ENCODE peak calls at places on chromosome 10, in eight cellular contexts. N, F, Q, Y, E, J, A and T are unnamed samples.

GRCh38 chr10:62248465-62248864 is 20.2 kb downstream of the RTKN2 start:
- DNase-seq in A (no peak), J (no peak), Q (no peak), F (peak; percentile 36), Y (peak; percentile 63), E (no peak), N (no peak), T (no peak)

GRCh38 chr10:70928140-70928539 is 39.8 kb upstream of the PCBD1 start:
- DNase-seq in A (peak; percentile 75), Q (peak; percentile 9), E (no peak), Y (peak; percentile 17), J (no peak), N (no peak), F (no peak), T (no peak)

GRCh38 chr10:36538945-36539586 is 586.3 kb upstream of the ANKRD30A start:
- DNase-seq in Q (peak; percentile 59), A (peak; percentile 48), J (peak; percentile 64), E (peak; percentile 6), N (no peak), F (peak; percentile 100), Y (peak; percentile 45), T (peak; percentile 73)

GRCh38 chr10:99872367-99873162 is 90.1 kb downstream of the ABCC2 start:
- DNase-seq in A (no peak), J (peak; percentile 66), Y (peak; percentile 42), Q (peak; percentile 53), E (no peak), N (no peak), F (peak; percentile 40), T (peak; percentile 18)

GRCh38 chr10:47261556-47261955 is 38.4 kb upstream of the GDF10 start:
- DNase-seq in A (no peak), E (no peak), N (no peak), Y (no peak), J (no peak), Q (no peak), F (no peak), T (no peak)

GRCh38 chr10:85527610-85528317 is 838.8 kb downstream of the GRID1 start:
- DNase-seq in N (no peak), Q (peak; percentile 7), E (peak; percentile 26), J (no peak), Y (no peak), A (no peak), F (no peak), T (peak; percentile 80)

GRCh38 chr10:46264737-46265368 is 21.9 kb upstream of the ANTXRL start:
- DNase-seq in F (no peak), Q (no peak), N (peak; percentile 15), E (no peak), J (no peak), A (no peak), Y (no peak), T (no peak)

GRCh38 chr10:92747600-92747999 is 57.8 kb downstream of the HHEX start:
- DNase-seq in F (no peak), Y (no peak), J (no peak), N (no peak), Q (no peak), A (no peak), E (no peak), T (no peak)

GRCh38 chr10:103874730-103875129 is 19.4 kb upstream of the SH3PXD2A start:
- DNase-seq in A (no peak), N (no peak), Q (no peak), F (no peak), E (no peak), J (no peak), Y (no peak), T (no peak)

GRCh38 chr10:86871563-86872183 is 85.7 kb downstream of the MMRN2 start:
- DNase-seq in N (peak; percentile 58), A (no peak), E (peak; percentile 95), Y (no peak), J (peak; percentile 20), F (no peak), Q (peak; percentile 56), T (no peak)

GRCh38 chr10:62651341-62651740 is 153.2 kb upstream of the ADO start:
- DNase-seq in N (no peak), Q (peak; percentile 69), Y (peak; percentile 72), J (no peak), E (no peak), F (no peak), A (no peak), T (peak; percentile 31)

GRCh38 chr10:75969031-75969430 is 537.6 kb downstream of the LRMDA start:
- DNase-seq in E (no peak), N (no peak), A (no peak), Y (no peak), J (no peak), Q (no peak), F (no peak), T (no peak)

GRCh38 chr10:65778753-65779152 is 1147.1 kb upstream of the LRRTM3 start:
- DNase-seq in A (no peak), E (no peak), Q (no peak), Y (no peak), J (no peak), F (no peak), N (no peak), T (no peak)

DNA sequence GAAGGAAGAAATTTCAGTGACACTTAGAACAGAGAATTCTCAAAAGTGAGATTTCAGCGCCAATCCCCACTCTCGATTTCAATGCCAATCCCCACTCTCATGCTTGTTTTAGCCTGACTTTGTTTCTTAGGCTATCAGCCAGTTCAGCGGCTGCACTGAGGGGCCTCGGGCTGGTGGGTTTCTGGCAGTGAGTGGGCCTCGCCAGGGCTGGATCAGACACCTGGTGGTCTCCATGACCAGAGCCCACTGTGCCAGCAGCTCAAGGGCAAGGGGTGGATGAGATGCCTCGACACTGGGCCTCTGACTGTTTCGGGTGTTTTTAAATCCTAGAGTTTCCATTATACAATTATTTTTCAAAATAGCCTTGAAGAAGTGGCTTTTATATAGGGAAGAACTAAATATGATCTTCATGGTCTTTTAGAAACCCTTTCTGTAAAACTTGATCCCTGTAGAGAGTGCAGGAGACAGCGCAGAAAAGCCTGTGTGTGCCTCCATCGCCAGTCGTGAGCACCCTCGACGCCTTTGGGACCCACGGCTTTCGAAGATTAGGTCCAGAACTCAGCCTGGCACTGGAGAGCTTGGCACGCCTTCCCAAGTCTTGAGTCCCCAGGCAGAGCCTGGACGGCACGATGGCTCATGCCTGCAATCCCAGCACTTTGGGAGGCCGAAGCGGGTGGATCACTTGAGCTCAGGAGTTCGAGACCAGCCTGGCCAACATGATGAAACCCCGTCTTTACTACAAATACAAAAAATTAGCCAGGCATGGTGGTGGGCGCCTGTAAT is 76.2 kb downstream of the INPP5A start:
- DNase-seq in J (no peak), A (peak; percentile 72), E (no peak), Q (no peak), F (no peak), Y (no peak), N (no peak), T (no peak)
- H3K79me2 ChIP-seq in J (peaks cover 5% of the 10 kb centered on the region), A (peaks cover 5% of the 10 kb centered on the region), E (no peaks in the 10 kb centered on the region), Q (no peaks in the 10 kb centered on the region), F (no peaks in the 10 kb centered on the region), Y (no peaks in the 10 kb centered on the region), N (no peaks in the 10 kb centered on the region), T (no peaks in the 10 kb centered on the region)

GRCh38 chr10:12430406-12430982 is 81.1 kb downstream of the CAMK1D start:
- DNase-seq in N (no peak), F (no peak), Q (no peak), J (no peak), A (no peak), Y (no peak), E (no peak), T (no peak)

GRCh38 chr10:12432402-12433189 is 83.2 kb downstream of the CAMK1D start:
- DNase-seq in E (no peak), A (no peak), Y (no peak), N (no peak), J (no peak), Q (no peak), F (no peak), T (no peak)

GRCh38 chr10:12428447-12429135 is 79.2 kb downstream of the CAMK1D start:
- DNase-seq in Q (no peak), Y (no peak), A (no peak), F (no peak), N (no peak), J (no peak), E (no peak), T (no peak)

GRCh38 chr10:12434277-12434676 is 84.9 kb downstream of the CAMK1D start:
- DNase-seq in A (no peak), J (no peak), N (no peak), Y (no peak), E (no peak), Q (no peak), F (no peak), T (no peak)

GRCh38 chr10:12431453-12432101 is 82.2 kb downstream of the CAMK1D start:
- DNase-seq in Y (no peak), Q (no peak), N (no peak), F (no peak), A (no peak), E (no peak), J (no peak), T (no peak)
- H3K79me2 ChIP-seq in Y (no peaks in the 10 kb centered on the region), Q (no peaks in the 10 kb centered on the region), N (no peaks in the 10 kb centered on the region), F (no peaks in the 10 kb centered on the region), A (no peaks in the 10 kb centered on the region), E (no peaks in the 10 kb centered on the region), J (no peaks in the 10 kb centered on the region), T (no peaks in the 10 kb centered on the region)

GRCh38 chr10:110363572-110364411 is 59.1 kb upstream of the SMNDC1 start:
- DNase-seq in A (no peak), N (no peak), E (no peak), J (no peak), Y (peak; percentile 45), Q (no peak), F (no peak), T (peak; percentile 56)

GRCh38 chr10:110365356-110366143 is 60.8 kb upstream of the SMNDC1 start:
- DNase-seq in Q (no peak), N (no peak), A (no peak), F (no peak), J (no peak), E (no peak), Y (no peak), T (no peak)

GRCh38 chr10:110366641-110367040 is 61.9 kb upstream of the SMNDC1 start:
- DNase-seq in N (no peak), E (no peak), F (no peak), Y (no peak), A (no peak), J (no peak), Q (no peak), T (no peak)

GRCh38 chr10:110361800-110362456 is 57.2 kb upstream of the SMNDC1 start:
- DNase-seq in Q (no peak), E (peak; percentile 92), Y (no peak), A (no peak), N (no peak), F (no peak), J (no peak), T (no peak)

GRCh38 chr10:110364531-110364937 is 59.8 kb upstream of the SMNDC1 start:
- DNase-seq in J (no peak), N (no peak), E (no peak), Y (no peak), F (no peak), Q (no peak), A (no peak), T (peak; percentile 78)
- H3K79me2 ChIP-seq in J (no peaks in the 10 kb centered on the region), N (no peaks in the 10 kb centered on the region), E (no peaks in the 10 kb centered on the region), Y (no peaks in the 10 kb centered on the region), F (no peaks in the 10 kb centered on the region), Q (no peaks in the 10 kb centered on the region), A (no peaks in the 10 kb centered on the region), T (no peaks in the 10 kb centered on the region)

DNA sequence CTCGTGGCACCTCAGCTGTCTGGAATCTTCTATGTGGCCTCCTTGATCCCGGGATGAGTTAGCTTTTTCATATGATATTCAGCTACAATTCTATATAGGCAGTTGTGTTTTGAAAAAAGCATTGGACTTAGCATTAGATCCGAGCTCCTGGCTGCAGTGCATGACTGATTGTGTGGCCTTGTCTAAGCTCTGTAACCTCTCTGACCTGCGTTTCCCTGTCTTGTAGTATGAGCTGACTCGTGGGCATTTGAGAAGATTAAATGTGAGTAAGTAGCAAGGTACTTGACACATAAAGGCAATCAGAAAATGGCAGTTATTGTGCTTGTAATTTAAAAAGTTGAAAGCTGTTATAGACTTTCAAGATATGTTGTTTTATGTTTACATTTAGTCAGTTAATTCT is 85.9 kb downstream of the CCNY start:
- DNase-seq in Q (peak; percentile 59), A (no peak), N (no peak), Y (peak; percentile 37), J (no peak), E (no peak), F (peak; percentile 91), T (peak; percentile 32)
- H3K79me2 ChIP-seq in Q (peaks cover 56% of the 10 kb centered on the region), A (peaks cover 91% of the 10 kb centered on the region), N (peaks cover 5% of the 10 kb centered on the region), Y (peaks cover 94% of the 10 kb centered on the region), J (peaks cover 95% of the 10 kb centered on the region), E (peaks cover 31% of the 10 kb centered on the region), F (peaks cover 83% of the 10 kb centered on the region), T (peaks cover 97% of the 10 kb centered on the region)